ENCODE peak calls at places on chromosome 1, in eight cellular contexts. One of them, this sample, is unnamed.

GRCh38 chr1:243559575-243560172 is 290.4 kb downstream of the AKT3 start:
- DNase-seq in osteoblast: no peak
- DNase-seq in DND-41: no peak
- DNase-seq in adrenal gland: no peak
- DNase-seq in stomach: no peak
- DNase-seq in heart left ventricle: no peak
- DNase-seq in aorta: no peak
- DNase-seq in A673: no peak
- DNase-seq in this sample: no peak

GRCh38 chr1:225349826-225350225 is 78.0 kb downstream of the LBR start:
- DNase-seq in A673: no peak
- DNase-seq in adrenal gland: no peak
- DNase-seq in osteoblast: no peak
- DNase-seq in heart left ventricle: no peak
- DNase-seq in stomach: no peak
- DNase-seq in aorta: no peak
- DNase-seq in DND-41: no peak
- DNase-seq in this sample: no peak

GRCh38 chr1:47709302-47710074 is 271.6 kb downstream of the FOXD2 start:
- DNase-seq in A673: peak; percentile 41
- DNase-seq in aorta: no peak
- DNase-seq in adrenal gland: no peak
- DNase-seq in heart left ventricle: peak; percentile 35
- DNase-seq in stomach: no peak
- DNase-seq in DND-41: no peak
- DNase-seq in osteoblast: peak; percentile 92
- DNase-seq in this sample: peak; percentile 94

GRCh38 chr1:81679972-81680371 is 120.8 kb upstream of the ADGRL2 start:
- DNase-seq in stomach: peak; percentile 56
- DNase-seq in osteoblast: no peak
- DNase-seq in DND-41: no peak
- DNase-seq in A673: peak; percentile 58
- DNase-seq in aorta: no peak
- DNase-seq in heart left ventricle: peak; percentile 34
- DNase-seq in adrenal gland: no peak
- DNase-seq in this sample: no peak

GRCh38 chr1:24735619-24736375 is 9.4 kb upstream of the CLIC4 start:
- DNase-seq in A673: peak; percentile 99
- DNase-seq in heart left ventricle: peak; percentile 78
- DNase-seq in DND-41: no peak
- DNase-seq in osteoblast: peak; percentile 46
- DNase-seq in stomach: no peak
- DNase-seq in adrenal gland: no peak
- DNase-seq in aorta: no peak
- DNase-seq in this sample: no peak

GRCh38 chr1:162856260-162856659 is 4.7 kb downstream of the CCDC190 start:
- DNase-seq in DND-41: no peak
- DNase-seq in aorta: peak; percentile 49
- DNase-seq in stomach: no peak
- DNase-seq in osteoblast: peak; percentile 64
- DNase-seq in A673: no peak
- DNase-seq in heart left ventricle: no peak
- DNase-seq in adrenal gland: no peak
- DNase-seq in this sample: no peak

GRCh38 chr1:29124366-29125236 is 898 bp upstream of the TMEM200B start:
- DNase-seq in stomach: peak; percentile 63
- DNase-seq in osteoblast: peak; percentile 100
- DNase-seq in heart left ventricle: peak; percentile 88
- DNase-seq in adrenal gland: peak; percentile 66
- DNase-seq in aorta: peak; percentile 89
- DNase-seq in A673: peak; percentile 81
- DNase-seq in DND-41: peak; percentile 54
- DNase-seq in this sample: peak; percentile 99

GRCh38 chr1:12052008-12052573 is 11.0 kb upstream of the TNFRSF8 start:
- DNase-seq in aorta: peak; percentile 82
- DNase-seq in adrenal gland: peak; percentile 75
- DNase-seq in heart left ventricle: peak; percentile 77
- DNase-seq in DND-41: no peak
- DNase-seq in A673: peak; percentile 15
- DNase-seq in osteoblast: peak; percentile 99
- DNase-seq in stomach: no peak
- DNase-seq in this sample: peak; percentile 74

GRCh38 chr1:20685099-20685662 is 24.0 kb upstream of the DDOST start:
- DNase-seq in A673: no peak
- DNase-seq in osteoblast: peak; percentile 25
- DNase-seq in stomach: no peak
- DNase-seq in aorta: no peak
- DNase-seq in DND-41: no peak
- DNase-seq in heart left ventricle: peak; percentile 78
- DNase-seq in adrenal gland: peak; percentile 77
- DNase-seq in this sample: peak; percentile 41

GRCh38 chr1:109214695-109215623 is 1.2 kb downstream of the SARS1 start:
- DNase-seq in aorta: no peak
- DNase-seq in osteoblast: peak; percentile 82
- DNase-seq in A673: peak; percentile 87
- DNase-seq in adrenal gland: peak; percentile 45
- DNase-seq in heart left ventricle: peak; percentile 37
- DNase-seq in stomach: peak; percentile 40
- DNase-seq in DND-41: peak; percentile 76
- DNase-seq in this sample: peak; percentile 66

GRCh38 chr1:229759037-229759435 is 133.0 kb downstream of the URB2 start:
- DNase-seq in osteoblast: no peak
- DNase-seq in A673: no peak
- DNase-seq in aorta: no peak
- DNase-seq in adrenal gland: no peak
- DNase-seq in heart left ventricle: no peak
- DNase-seq in DND-41: no peak
- DNase-seq in stomach: no peak
- DNase-seq in this sample: no peak

GRCh38 chr1:63245186-63245585 is 77.2 kb upstream of the FOXD3 start:
- DNase-seq in heart left ventricle: no peak
- DNase-seq in osteoblast: no peak
- DNase-seq in adrenal gland: no peak
- DNase-seq in aorta: no peak
- DNase-seq in A673: no peak
- DNase-seq in DND-41: no peak
- DNase-seq in stomach: no peak
- DNase-seq in this sample: no peak

GRCh38 chr1:28915036-28915895 is 897 bp downstream of the EPB41 start:
- DNase-seq in aorta: no peak
- DNase-seq in DND-41: peak; percentile 62
- DNase-seq in heart left ventricle: no peak
- DNase-seq in A673: peak; percentile 73
- DNase-seq in osteoblast: peak; percentile 85
- DNase-seq in adrenal gland: peak; percentile 44
- DNase-seq in stomach: peak; percentile 37
- DNase-seq in this sample: peak; percentile 62

GRCh38 chr1:118151312-118151937 is 33.6 kb downstream of the SPAG17 start:
- DNase-seq in A673: peak; percentile 65
- DNase-seq in aorta: peak; percentile 44
- DNase-seq in adrenal gland: peak; percentile 53
- DNase-seq in heart left ventricle: peak; percentile 46
- DNase-seq in stomach: peak; percentile 59
- DNase-seq in osteoblast: no peak
- DNase-seq in DND-41: peak; percentile 61
- DNase-seq in this sample: peak; percentile 18

GRCh38 chr1:156786640-156787039 is 19.3 kb downstream of the PRCC start:
- DNase-seq in A673: no peak
- DNase-seq in adrenal gland: no peak
- DNase-seq in DND-41: no peak
- DNase-seq in aorta: no peak
- DNase-seq in stomach: no peak
- DNase-seq in heart left ventricle: no peak
- DNase-seq in osteoblast: no peak
- DNase-seq in this sample: no peak

GRCh38 chr1:11320153-11320936 is 47.3 kb downstream of the UBIAD1 start:
- DNase-seq in DND-41: peak; percentile 39
- DNase-seq in stomach: no peak
- DNase-seq in osteoblast: peak; percentile 78
- DNase-seq in A673: peak; percentile 29
- DNase-seq in adrenal gland: no peak
- DNase-seq in heart left ventricle: no peak
- DNase-seq in aorta: no peak
- DNase-seq in this sample: peak; percentile 96

GRCh38 chr1:241591317-241591716 is 48.9 kb downstream of the CHML start:
- DNase-seq in osteoblast: no peak
- DNase-seq in DND-41: no peak
- DNase-seq in A673: no peak
- DNase-seq in heart left ventricle: no peak
- DNase-seq in aorta: no peak
- DNase-seq in stomach: no peak
- DNase-seq in adrenal gland: no peak
- DNase-seq in this sample: no peak

GRCh38 chr1:52264530-52265115 is 101.4 kb downstream of the CC2D1B start:
- DNase-seq in heart left ventricle: no peak
- DNase-seq in A673: no peak
- DNase-seq in aorta: no peak
- DNase-seq in DND-41: no peak
- DNase-seq in stomach: no peak
- DNase-seq in osteoblast: no peak
- DNase-seq in adrenal gland: no peak
- DNase-seq in this sample: no peak
- H3K36me3 ChIP-seq in heart left ventricle: no peaks in the 10 kb centered on the region
- H3K36me3 ChIP-seq in A673: no peaks in the 10 kb centered on the region
- H3K36me3 ChIP-seq in aorta: no peaks in the 10 kb centered on the region
- H3K36me3 ChIP-seq in DND-41: peaks cover 30% of the 10 kb centered on the region
- H3K36me3 ChIP-seq in stomach: no peaks in the 10 kb centered on the region
- H3K36me3 ChIP-seq in osteoblast: no peaks in the 10 kb centered on the region
- H3K36me3 ChIP-seq in adrenal gland: no peaks in the 10 kb centered on the region
- H3K36me3 ChIP-seq in this sample: no peaks in the 10 kb centered on the region

GRCh38 chr1:234838182-234838581 is 228.2 kb upstream of the IRF2BP2 start:
- DNase-seq in osteoblast: no peak
- DNase-seq in heart left ventricle: no peak
- DNase-seq in stomach: no peak
- DNase-seq in aorta: no peak
- DNase-seq in adrenal gland: no peak
- DNase-seq in A673: no peak
- DNase-seq in DND-41: peak; percentile 47
- DNase-seq in this sample: no peak
- H3K4me3 ChIP-seq in osteoblast: no peak overlapping the region
- H3K4me3 ChIP-seq in heart left ventricle: no peak overlapping the region
- H3K4me3 ChIP-seq in stomach: no peak overlapping the region
- H3K4me3 ChIP-seq in aorta: no peak overlapping the region
- H3K4me3 ChIP-seq in adrenal gland: no peak overlapping the region
- H3K4me3 ChIP-seq in A673: no peak overlapping the region
- H3K4me3 ChIP-seq in DND-41: no peak overlapping the region
- H3K4me3 ChIP-seq in this sample: no peak overlapping the region

GRCh38 chr1:44108971-44109370 is 9.7 kb upstream of the KLF17 start:
- DNase-seq in stomach: no peak
- DNase-seq in A673: peak; percentile 22
- DNase-seq in osteoblast: no peak
- DNase-seq in adrenal gland: no peak
- DNase-seq in aorta: no peak
- DNase-seq in heart left ventricle: no peak
- DNase-seq in DND-41: no peak
- DNase-seq in this sample: no peak
- H3K27me3 ChIP-seq in stomach: no peaks in the 10 kb centered on the region
- H3K27me3 ChIP-seq in A673: peaks cover 14% of the 10 kb centered on the region
- H3K27me3 ChIP-seq in osteoblast: no peaks in the 10 kb centered on the region
- H3K27me3 ChIP-seq in adrenal gland: no peaks in the 10 kb centered on the region
- H3K27me3 ChIP-seq in aorta: no peaks in the 10 kb centered on the region
- H3K27me3 ChIP-seq in heart left ventricle: no peaks in the 10 kb centered on the region
- H3K27me3 ChIP-seq in DND-41: peaks cover 11% of the 10 kb centered on the region
- H3K27me3 ChIP-seq in this sample: peaks cover 2% of the 10 kb centered on the region

DNA sequence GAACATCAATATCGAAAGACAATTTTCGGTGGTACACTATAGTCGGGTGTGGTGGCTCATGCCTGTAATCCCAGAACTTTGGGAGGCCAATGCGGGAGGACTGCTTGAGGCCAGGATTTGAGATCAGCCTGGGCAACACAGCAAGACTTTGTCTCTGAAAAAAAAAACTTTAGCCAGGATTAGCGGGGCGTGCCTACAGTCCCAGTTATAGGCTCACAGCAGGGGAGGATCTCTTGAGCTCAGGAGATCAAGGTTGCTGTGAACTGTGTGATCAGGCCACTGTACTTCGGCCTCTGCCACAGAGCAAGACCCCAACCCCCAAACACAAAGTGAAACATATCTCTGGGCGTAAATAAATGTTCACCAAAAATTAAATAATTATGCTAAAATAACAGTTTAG is 1.6 kb downstream of the TADA1 start:
- DNase-seq in heart left ventricle: no peak
- DNase-seq in aorta: no peak
- DNase-seq in adrenal gland: no peak
- DNase-seq in stomach: no peak
- DNase-seq in osteoblast: no peak
- DNase-seq in DND-41: no peak
- DNase-seq in A673: peak; percentile 18
- DNase-seq in this sample: no peak
- H3K36me3 ChIP-seq in heart left ventricle: no peaks in the 10 kb centered on the region
- H3K36me3 ChIP-seq in aorta: no peaks in the 10 kb centered on the region
- H3K36me3 ChIP-seq in adrenal gland: no peaks in the 10 kb centered on the region
- H3K36me3 ChIP-seq in stomach: no peaks in the 10 kb centered on the region
- H3K36me3 ChIP-seq in osteoblast: no peaks in the 10 kb centered on the region
- H3K36me3 ChIP-seq in DND-41: peaks cover 22% of the 10 kb centered on the region
- H3K36me3 ChIP-seq in A673: no peaks in the 10 kb centered on the region
- H3K36me3 ChIP-seq in this sample: no peaks in the 10 kb centered on the region

GRCh38 chr1:172544481-172545104 is 11.6 kb downstream of the SUCO start:
- DNase-seq in stomach: no peak
- DNase-seq in adrenal gland: no peak
- DNase-seq in DND-41: no peak
- DNase-seq in osteoblast: no peak
- DNase-seq in heart left ventricle: no peak
- DNase-seq in aorta: no peak
- DNase-seq in A673: no peak
- DNase-seq in this sample: no peak
- H3K4me3 ChIP-seq in stomach: no peak overlapping the region
- H3K4me3 ChIP-seq in adrenal gland: no peak overlapping the region
- H3K4me3 ChIP-seq in DND-41: no peak overlapping the region
- H3K4me3 ChIP-seq in osteoblast: no peak overlapping the region
- H3K4me3 ChIP-seq in heart left ventricle: no peak overlapping the region
- H3K4me3 ChIP-seq in aorta: no peak overlapping the region
- H3K4me3 ChIP-seq in A673: no peak overlapping the region
- H3K4me3 ChIP-seq in this sample: no peak overlapping the region

GRCh38 chr1:61086245-61086644 is 3.9 kb downstream of the NFIA start:
- DNase-seq in A673: no peak
- DNase-seq in adrenal gland: no peak
- DNase-seq in aorta: no peak
- DNase-seq in heart left ventricle: no peak
- DNase-seq in DND-41: no peak
- DNase-seq in osteoblast: no peak
- DNase-seq in stomach: no peak
- DNase-seq in this sample: no peak
- H3K27me3 ChIP-seq in A673: no peaks in the 10 kb centered on the region
- H3K27me3 ChIP-seq in adrenal gland: no peaks in the 10 kb centered on the region
- H3K27me3 ChIP-seq in aorta: no peaks in the 10 kb centered on the region
- H3K27me3 ChIP-seq in heart left ventricle: no peaks in the 10 kb centered on the region
- H3K27me3 ChIP-seq in DND-41: no peaks in the 10 kb centered on the region
- H3K27me3 ChIP-seq in osteoblast: no peaks in the 10 kb centered on the region
- H3K27me3 ChIP-seq in stomach: no peaks in the 10 kb centered on the region
- H3K27me3 ChIP-seq in this sample: peaks cover 35% of the 10 kb centered on the region

This sample was measured in H7.